ENCODE peak calls at places on chromosomes 5 and 9, in ten cellular contexts. One of them, this sample, is unnamed. For H3K4me1 and H3K36me3, the result is how much of the 10 kb centered on the place peaks cover.

GRCh38 chr5:171757853-171758535 is 27.6 kb upstream of the SMIM23 start:
- DNase-seq in DND-41: no peak
- DNase-seq in gastrocnemius medialis: no peak
- DNase-seq in osteoblast: peak
- DNase-seq in pancreas: no peak
- DNase-seq in GM23338: no peak
- DNase-seq in PC-9: peak
- DNase-seq in lower lobe of right lung: no peak
- DNase-seq in left lung: no peak
- DNase-seq in heart right ventricle: no peak
- DNase-seq in this sample: no peak

GRCh38 chr5:151598984-151599383 is 7.9 kb upstream of the FAT2 start:
- DNase-seq in DND-41: no peak
- DNase-seq in gastrocnemius medialis: no peak
- DNase-seq in osteoblast: no peak
- DNase-seq in pancreas: no peak
- DNase-seq in GM23338: no peak
- DNase-seq in PC-9: peak
- DNase-seq in lower lobe of right lung: no peak
- DNase-seq in left lung: peak
- DNase-seq in heart right ventricle: no peak
- DNase-seq in this sample: no peak

GRCh38 chr9:92717201-92718085 is 47.2 kb downstream of the BICD2 start:
- DNase-seq in DND-41: no peak
- DNase-seq in gastrocnemius medialis: no peak
- DNase-seq in osteoblast: peak
- DNase-seq in pancreas: no peak
- DNase-seq in GM23338: no peak
- DNase-seq in PC-9: no peak
- DNase-seq in lower lobe of right lung: peak
- DNase-seq in left lung: no peak
- DNase-seq in heart right ventricle: no peak
- DNase-seq in this sample: peak

GRCh38 chr5:170306381-170306790 is 8.8 kb upstream of the LCP2 start:
- DNase-seq in DND-41: peak
- DNase-seq in gastrocnemius medialis: peak
- DNase-seq in osteoblast: peak
- DNase-seq in pancreas: no peak
- DNase-seq in GM23338: no peak
- DNase-seq in PC-9: no peak
- DNase-seq in lower lobe of right lung: no peak
- DNase-seq in left lung: no peak
- DNase-seq in heart right ventricle: peak
- DNase-seq in this sample: peak

GRCh38 chr5:60514152-60514551 is 185.8 kb downstream of the DEPDC1B start:
- DNase-seq in DND-41: no peak
- DNase-seq in gastrocnemius medialis: no peak
- DNase-seq in osteoblast: no peak
- DNase-seq in pancreas: no peak
- DNase-seq in GM23338: no peak
- DNase-seq in PC-9: no peak
- DNase-seq in lower lobe of right lung: no peak
- DNase-seq in left lung: no peak
- DNase-seq in heart right ventricle: no peak
- DNase-seq in this sample: no peak

GRCh38 chr9:92426501-92426900 is 2.2 kb upstream of the OMD start:
- DNase-seq in DND-41: no peak
- DNase-seq in gastrocnemius medialis: no peak
- DNase-seq in osteoblast: no peak
- DNase-seq in pancreas: no peak
- DNase-seq in GM23338: no peak
- DNase-seq in PC-9: no peak
- DNase-seq in lower lobe of right lung: no peak
- DNase-seq in left lung: no peak
- DNase-seq in heart right ventricle: no peak
- DNase-seq in this sample: no peak

GRCh38 chr9:31776471-31776870 is 608.0 kb upstream of the ACO1 start:
- DNase-seq in DND-41: no peak
- DNase-seq in gastrocnemius medialis: no peak
- DNase-seq in osteoblast: no peak
- DNase-seq in pancreas: no peak
- DNase-seq in GM23338: no peak
- DNase-seq in PC-9: no peak
- DNase-seq in lower lobe of right lung: no peak
- DNase-seq in left lung: no peak
- DNase-seq in heart right ventricle: no peak
- DNase-seq in this sample: no peak

GRCh38 chr9:27204578-27204977 is 92.4 kb downstream of the EQTN start:
- DNase-seq in DND-41: no peak
- DNase-seq in gastrocnemius medialis: no peak
- DNase-seq in osteoblast: no peak
- DNase-seq in pancreas: no peak
- DNase-seq in GM23338: no peak
- DNase-seq in PC-9: no peak
- DNase-seq in lower lobe of right lung: no peak
- DNase-seq in left lung: no peak
- DNase-seq in heart right ventricle: no peak
- DNase-seq in this sample: no peak

GRCh38 chr9:91033802-91034201 is 232.2 kb downstream of the SYK start:
- DNase-seq in DND-41: peak
- DNase-seq in gastrocnemius medialis: no peak
- DNase-seq in osteoblast: no peak
- DNase-seq in pancreas: no peak
- DNase-seq in GM23338: peak
- DNase-seq in PC-9: no peak
- DNase-seq in lower lobe of right lung: no peak
- DNase-seq in left lung: no peak
- DNase-seq in heart right ventricle: no peak
- DNase-seq in this sample: no peak

GRCh38 chr5:171483453-171484177 is 64.2 kb downstream of the FGF18 start:
- DNase-seq in DND-41: no peak
- DNase-seq in gastrocnemius medialis: peak
- DNase-seq in osteoblast: peak
- DNase-seq in pancreas: peak
- DNase-seq in GM23338: no peak
- DNase-seq in PC-9: no peak
- DNase-seq in lower lobe of right lung: no peak
- DNase-seq in left lung: peak
- DNase-seq in heart right ventricle: peak
- DNase-seq in this sample: peak

GRCh38 chr5:112594060-112594850 is 143.4 kb upstream of the APC start:
- DNase-seq in DND-41: no peak
- DNase-seq in gastrocnemius medialis: no peak
- DNase-seq in osteoblast: no peak
- DNase-seq in pancreas: no peak
- DNase-seq in GM23338: no peak
- DNase-seq in PC-9: no peak
- DNase-seq in lower lobe of right lung: no peak
- DNase-seq in left lung: no peak
- DNase-seq in heart right ventricle: no peak
- DNase-seq in this sample: no peak

GRCh38 chr9:88623698-88624097 is 88.7 kb downstream of the NXNL2 start:
- DNase-seq in DND-41: no peak
- DNase-seq in gastrocnemius medialis: no peak
- DNase-seq in osteoblast: no peak
- DNase-seq in pancreas: no peak
- DNase-seq in GM23338: no peak
- DNase-seq in PC-9: no peak
- DNase-seq in lower lobe of right lung: no peak
- DNase-seq in left lung: no peak
- DNase-seq in heart right ventricle: no peak
- DNase-seq in this sample: no peak

GRCh38 chr9:130857864-130858730 is 23.0 kb downstream of the ABL1 start:
- DNase-seq in DND-41: no peak
- DNase-seq in gastrocnemius medialis: peak
- DNase-seq in osteoblast: peak
- DNase-seq in pancreas: no peak
- DNase-seq in GM23338: no peak
- DNase-seq in PC-9: no peak
- DNase-seq in lower lobe of right lung: no peak
- DNase-seq in left lung: no peak
- DNase-seq in heart right ventricle: peak
- DNase-seq in this sample: peak

DNA sequence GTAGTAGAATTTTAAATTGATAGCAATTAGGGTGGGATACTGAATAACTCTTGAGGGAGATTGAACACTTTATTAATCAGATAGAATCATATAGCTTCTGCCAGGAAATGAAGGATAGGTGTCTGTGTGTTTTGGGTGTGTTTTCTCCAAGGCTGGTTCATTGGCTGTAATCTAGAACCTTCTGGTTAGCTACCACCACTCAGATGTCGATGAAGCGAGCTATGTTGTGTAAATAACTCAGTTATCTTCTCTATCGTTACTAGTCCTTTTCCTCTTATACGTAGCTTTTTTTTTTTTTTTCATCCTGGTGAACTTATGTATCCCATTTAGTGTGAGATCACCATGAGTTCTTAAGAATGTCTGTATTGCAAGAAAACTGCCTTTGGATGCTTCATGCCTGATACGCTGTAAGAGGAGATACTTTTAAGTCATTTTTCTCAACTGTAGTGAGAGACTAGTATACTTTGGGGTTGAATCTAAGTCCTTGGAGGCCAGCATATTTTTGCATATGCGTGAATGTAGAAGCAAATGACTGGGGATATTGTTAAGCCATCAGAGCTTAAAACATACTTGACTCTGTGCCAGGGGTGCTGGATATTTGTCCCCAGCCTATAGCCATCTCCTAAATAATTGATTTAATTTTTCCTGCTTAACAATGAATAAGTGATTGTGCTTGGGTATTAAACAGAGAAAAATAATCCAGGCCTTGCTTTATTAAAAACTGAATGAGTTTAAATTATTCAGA is 2.2 kb downstream of the TNFAIP8 start:
- DNase-seq in DND-41: no peak
- DNase-seq in gastrocnemius medialis: no peak
- DNase-seq in osteoblast: no peak
- DNase-seq in pancreas: no peak
- DNase-seq in GM23338: no peak
- DNase-seq in PC-9: no peak
- DNase-seq in lower lobe of right lung: no peak
- DNase-seq in left lung: no peak
- DNase-seq in heart right ventricle: no peak
- DNase-seq in this sample: no peak
- H3K4me1 ChIP-seq in DND-41: under half
- H3K4me1 ChIP-seq in gastrocnemius medialis: under half
- H3K4me1 ChIP-seq in osteoblast: under half
- H3K4me1 ChIP-seq in pancreas: under half
- H3K4me1 ChIP-seq in GM23338: half or more
- H3K4me1 ChIP-seq in PC-9: half or more
- H3K4me1 ChIP-seq in lower lobe of right lung: under half
- H3K4me1 ChIP-seq in left lung: half or more
- H3K4me1 ChIP-seq in heart right ventricle: under half
- H3K4me1 ChIP-seq in this sample: under half

DNA sequence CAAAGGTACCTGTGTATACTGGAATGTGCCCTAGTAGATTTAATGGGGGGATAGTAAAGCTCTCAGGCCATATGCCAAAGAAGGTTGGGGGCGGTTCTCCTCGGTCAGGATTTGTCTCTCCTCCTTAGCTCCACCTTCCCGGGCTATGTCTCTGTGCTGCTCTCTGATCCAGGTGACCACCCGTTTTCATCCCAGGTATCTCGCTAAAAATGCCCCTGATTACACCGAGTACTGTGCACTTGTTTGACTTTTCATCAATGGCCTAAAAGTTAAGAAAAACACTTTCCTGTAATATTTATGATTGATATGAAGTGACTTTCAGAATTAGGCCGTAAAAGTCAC is 718 bp downstream of the NDUFS6 start:
- DNase-seq in DND-41: no peak
- DNase-seq in gastrocnemius medialis: no peak
- DNase-seq in osteoblast: peak
- DNase-seq in pancreas: no peak
- DNase-seq in GM23338: peak
- DNase-seq in PC-9: peak
- DNase-seq in lower lobe of right lung: no peak
- DNase-seq in left lung: peak
- DNase-seq in heart right ventricle: no peak
- DNase-seq in this sample: no peak
- H3K36me3 ChIP-seq in DND-41: half or more
- H3K36me3 ChIP-seq in gastrocnemius medialis: under half
- H3K36me3 ChIP-seq in osteoblast: under half
- H3K36me3 ChIP-seq in pancreas: under half
- H3K36me3 ChIP-seq in GM23338: under half
- H3K36me3 ChIP-seq in PC-9: half or more
- H3K36me3 ChIP-seq in lower lobe of right lung: half or more
- H3K36me3 ChIP-seq in left lung: half or more
- H3K36me3 ChIP-seq in heart right ventricle: under half
- H3K36me3 ChIP-seq in this sample: under half

GRCh38 chr9:21687351-21687750 is 115.1 kb upstream of the MTAP start:
- DNase-seq in DND-41: no peak
- DNase-seq in gastrocnemius medialis: no peak
- DNase-seq in osteoblast: no peak
- DNase-seq in pancreas: no peak
- DNase-seq in GM23338: no peak
- DNase-seq in PC-9: no peak
- DNase-seq in lower lobe of right lung: no peak
- DNase-seq in left lung: no peak
- DNase-seq in heart right ventricle: no peak
- DNase-seq in this sample: no peak
- H3K4me1 ChIP-seq in DND-41: under half
- H3K4me1 ChIP-seq in gastrocnemius medialis: under half
- H3K4me1 ChIP-seq in osteoblast: half or more
- H3K4me1 ChIP-seq in pancreas: under half
- H3K4me1 ChIP-seq in GM23338: under half
- H3K4me1 ChIP-seq in PC-9: half or more
- H3K4me1 ChIP-seq in lower lobe of right lung: under half
- H3K4me1 ChIP-seq in left lung: under half
- H3K4me1 ChIP-seq in heart right ventricle: under half
- H3K4me1 ChIP-seq in this sample: under half

DNA sequence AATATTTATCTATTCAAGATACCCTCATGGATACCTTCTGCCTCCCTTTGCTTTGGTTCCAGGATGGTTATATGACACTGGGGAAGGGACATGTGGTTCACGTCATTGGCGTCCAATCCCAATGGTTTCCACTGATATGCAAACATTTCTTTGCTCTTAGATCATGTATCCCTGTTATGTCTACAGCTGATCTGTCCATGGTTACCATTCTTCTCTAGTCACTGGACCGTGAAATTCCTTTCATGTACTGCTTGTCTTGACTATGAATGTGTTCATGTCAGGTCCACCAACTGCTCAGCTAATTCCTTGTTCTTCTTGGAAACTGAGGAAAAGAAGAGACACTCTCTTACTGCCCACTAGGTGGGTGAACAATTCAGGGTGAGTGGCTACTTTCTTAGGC is 391.1 kb upstream of the ZNF608 start:
- DNase-seq in DND-41: no peak
- DNase-seq in gastrocnemius medialis: no peak
- DNase-seq in osteoblast: no peak
- DNase-seq in pancreas: no peak
- DNase-seq in GM23338: no peak
- DNase-seq in PC-9: no peak
- DNase-seq in lower lobe of right lung: no peak
- DNase-seq in left lung: no peak
- DNase-seq in heart right ventricle: no peak
- DNase-seq in this sample: no peak
- H3K36me3 ChIP-seq in DND-41: under half
- H3K36me3 ChIP-seq in gastrocnemius medialis: under half
- H3K36me3 ChIP-seq in osteoblast: under half
- H3K36me3 ChIP-seq in pancreas: under half
- H3K36me3 ChIP-seq in GM23338: under half
- H3K36me3 ChIP-seq in PC-9: under half
- H3K36me3 ChIP-seq in lower lobe of right lung: under half
- H3K36me3 ChIP-seq in left lung: under half
- H3K36me3 ChIP-seq in heart right ventricle: under half
- H3K36me3 ChIP-seq in this sample: under half